ENCODE peak calls at places on chromosomes 5 and 9, in ten cellular contexts. G is cardiac muscle cell; D is NCI-H1436; T is H7; M is NB4; V is stimulated activated CD4-positive, alpha-beta T cell treated with anti-CD3 and anti-CD28 coated beads, Interleukin-15, amount 100 ng/mL, for 1 hour; C is NCI-H1092; S is coronary artery; K is activated T-helper 1 cell treated with anti-CD3 and anti-CD28 coated beads, Interleukin-12 subunit alpha, Interleukin-12 subunit beta, Interleukin-2, Interleukin-4 antibody, amounts not matched to agents 30 ng/mL and 10 ng/mL and 1 ng/mL, durations not matched to agents 14 hours and 24 hours and 36 hours; E is NCI-H774. Q is an unnamed sample.

GRCh38 chr5:142886956-142887355 is 116.8 kb downstream of the ARHGAP26 start:
- DNase-seq in G (no peak), D (no peak), T (no peak), M (no peak), V (no peak), C (no peak), S (no peak), K (no peak), E (no peak), Q (no peak)

GRCh38 chr5:10564838-10565784 is 1.2 kb downstream of the ANKRD33B start:
- DNase-seq in G (peak), D (no peak), T (peak), M (peak), V (no peak), C (no peak), S (no peak), K (no peak), E (no peak), Q (no peak)

GRCh38 chr9:110808599-110808980 is 140.0 kb downstream of the MUSK start:
- DNase-seq in G (no peak), D (no peak), T (no peak), M (no peak), V (no peak), C (no peak), S (no peak), K (no peak), E (no peak), Q (no peak)

GRCh38 chr5:93246093-93246855 is 334.7 kb downstream of the NR2F1-AS1 start:
- DNase-seq in G (no peak), D (no peak), T (no peak), M (no peak), V (no peak), C (peak), S (no peak), K (no peak), E (peak), Q (no peak)

GRCh38 chr9:122777935-122778671 is 10.6 kb upstream of the OR5C1 start:
- DNase-seq in G (no peak), D (no peak), T (no peak), M (no peak), V (no peak), C (no peak), S (no peak), K (no peak), E (no peak), Q (no peak)

GRCh38 chr5:150300496-150301169 is 2.1 kb downstream of the ARSI start:
- DNase-seq in G (no peak), D (no peak), T (peak), M (no peak), V (no peak), C (no peak), S (no peak), K (no peak), E (no peak), Q (no peak)

GRCh38 chr9:128456613-128457061 is 831 bp downstream of the ODF2 start:
- DNase-seq in G (peak), D (peak), T (peak), M (peak), V (peak), C (peak), S (peak), K (peak), E (peak), Q (no peak)

GRCh38 chr9:35659340-35659739 is 1.2 kb downstream of the CCDC107 start:
- DNase-seq in G (no peak), D (peak), T (peak), M (peak), V (no peak), C (no peak), S (no peak), K (no peak), E (no peak), Q (no peak)

GRCh38 chr9:118170032-118170955 is 466.1 kb downstream of the TLR4 start:
- DNase-seq in G (peak), D (peak), T (peak), M (peak), V (no peak), C (peak), S (no peak), K (no peak), E (peak), Q (no peak)

GRCh38 chr9:14437336-14438231 is 123.6 kb upstream of the NFIB start:
- DNase-seq in G (no peak), D (peak), T (no peak), M (no peak), V (no peak), C (peak), S (no peak), K (no peak), E (no peak), Q (no peak)

GRCh38 chr9:93122721-93123221 is 11.3 kb downstream of the NINJ1 start:
- DNase-seq in G (no peak), D (no peak), T (peak), M (no peak), V (no peak), C (peak), S (peak), K (no peak), E (no peak), Q (no peak)

GRCh38 chr5:42950466-42951168 is 89.5 kb downstream of the ANXA2R start:
- DNase-seq in G (no peak), D (no peak), T (peak), M (peak), V (peak), C (peak), S (peak), K (peak), E (peak), Q (peak)

GRCh38 chr5:176334031-176334770 is 27.4 kb downstream of the KIAA1191 start:
- DNase-seq in G (no peak), D (no peak), T (no peak), M (no peak), V (no peak), C (no peak), S (no peak), K (no peak), E (no peak), Q (no peak)

GRCh38 chr5:56838409-56839039 is 23.2 kb downstream of the MAP3K1 start:
- DNase-seq in G (peak), D (peak), T (peak), M (peak), V (no peak), C (no peak), S (no peak), K (no peak), E (peak), Q (no peak)

GRCh38 chr5:88876714-88877113 is 6.3 kb downstream of the MEF2C start:
- DNase-seq in G (no peak), D (no peak), T (no peak), M (no peak), V (no peak), C (no peak), S (no peak), K (no peak), E (no peak), Q (no peak)

GRCh38 chr9:113590991-113591898 is 127.7 kb downstream of the RGS3 start:
- DNase-seq in G (peak), D (peak), T (peak), M (peak), V (no peak), C (peak), S (no peak), K (peak), E (peak), Q (no peak)

GRCh38 chr9:133741716-133742115 is 3.6 kb upstream of the SARDH start:
- DNase-seq in G (no peak), D (no peak), T (peak), M (no peak), V (no peak), C (no peak), S (peak), K (no peak), E (no peak), Q (no peak)

GRCh38 chr5:67806647-67807046 is 408.9 kb upstream of the PIK3R1 start:
- DNase-seq in G (no peak), D (no peak), T (no peak), M (no peak), V (no peak), C (no peak), S (no peak), K (no peak), E (no peak), Q (no peak)

GRCh38 chr5:31477516-31477915 is 54.4 kb downstream of the DROSHA start:
- DNase-seq in G (no peak), D (no peak), T (no peak), M (no peak), V (no peak), C (no peak), S (no peak), K (no peak), E (no peak), Q (no peak)

GRCh38 chr5:180611140-180611850 is 20.0 kb upstream of the SCGB3A1 start:
- DNase-seq in G (no peak), D (no peak), T (peak), M (peak), V (no peak), C (no peak), S (no peak), K (no peak), E (peak), Q (no peak)